ENCODE peak calls at places on chromosome 17, in four cellular contexts. X is activated CD4-positive, CD25-positive, alpha-beta regulatory T cell; W is occipital lobe; A is OCI-M1. Y is an unnamed sample.

GRCh38 chr17:50147841-50148225 is 2.6 kb downstream of the PPP1R9B start:
- DNase-seq in X (no peak), A (no peak), W (no peak), Y (no peak)

GRCh38 chr17:78144146-78144719 is 2.0 kb upstream of the C17orf99 start:
- DNase-seq in A (peak; percentile 85), X (no peak), W (peak; percentile 56), Y (peak; percentile 76)

GRCh38 chr17:1908699-1909309 is 79.0 kb downstream of the RPA1 start:
- DNase-seq in X (no peak), A (peak; percentile 75), W (peak; percentile 61), Y (peak; percentile 85)

GRCh38 chr17:700504-701094 is 14.0 kb downstream of the VPS53 start:
- DNase-seq in W (no peak), X (no peak), A (peak; percentile 32), Y (peak; percentile 60)

GRCh38 chr17:28902819-28903545 is at the start of gene DHRS13:
- DNase-seq in X (peak; percentile 91), W (peak; percentile 62), A (peak; percentile 99), Y (peak; percentile 91)

GRCh38 chr17:18039535-18040286 is 503 bp downstream of the GID4 start:
- DNase-seq in A (peak; percentile 38), W (no peak), X (no peak), Y (no peak)

GRCh38 chr17:73288534-73289302 is 23.1 kb downstream of the CDC42EP4 start:
- DNase-seq in X (no peak), W (no peak), A (no peak), Y (no peak)

GRCh38 chr17:72244494-72244893 is 123.7 kb downstream of the SOX9 start:
- DNase-seq in A (no peak), X (no peak), W (no peak), Y (peak; percentile 25)

GRCh38 chr17:69967910-69968411 is 107.1 kb upstream of the KCNJ16 start:
- DNase-seq in X (no peak), A (no peak), W (no peak), Y (peak; percentile 35)

GRCh38 chr17:50099003-50099402 is 3.9 kb downstream of the PDK2 start:
- DNase-seq in A (no peak), X (no peak), W (no peak), Y (no peak)

GRCh38 chr17:66570353-66571195 is 264.3 kb upstream of the CACNG5 start:
- DNase-seq in A (no peak), W (no peak), X (no peak), Y (no peak)

GRCh38 chr17:64134996-64135395 is 5.1 kb upstream of the ERN1 start:
- DNase-seq in W (no peak), X (no peak), A (no peak), Y (no peak)

GRCh38 chr17:1422907-1423306 is 22.9 kb upstream of the YWHAE start:
- DNase-seq in X (no peak), A (no peak), W (no peak), Y (peak; percentile 91)

GRCh38 chr17:76458580-76459490 is 5.9 kb upstream of the UBE2O start:
- DNase-seq in W (no peak), X (no peak), A (peak; percentile 80), Y (peak; percentile 67)

GRCh38 chr17:61659437-61659836 is 68.4 kb upstream of the NACA2 start:
- DNase-seq in A (no peak), X (no peak), W (no peak), Y (no peak)

GRCh38 chr17:17853811-17854527 is 17.2 kb upstream of the SREBF1 start:
- DNase-seq in A (no peak), X (no peak), W (no peak), Y (no peak)

GRCh38 chr17:13001991-13002615 is 15.7 kb downstream of the ELAC2 start:
- DNase-seq in X (no peak), A (no peak), W (peak; percentile 17), Y (peak; percentile 16)

GRCh38 chr17:7912927-7913524 is 3.1 kb downstream of the RNF227 start:
- DNase-seq in X (no peak), A (peak; percentile 94), W (no peak), Y (peak; percentile 88)

GRCh38 chr17:8158267-8159031 is 4.3 kb downstream of the VAMP2 start:
- DNase-seq in A (peak; percentile 99), W (peak; percentile 72), X (peak; percentile 87), Y (peak; percentile 95)

GRCh38 chr17:79385962-79386563 is 224.8 kb downstream of the RBFOX3 start:
- DNase-seq in A (no peak), X (no peak), W (no peak), Y (no peak)

GRCh38 chr17:71941920-71942319 is 178.9 kb upstream of the SOX9 start:
- DNase-seq in X (no peak), W (no peak), A (no peak), Y (no peak)

GRCh38 chr17:8153550-8153956 is 1.3 kb upstream of the PER1 start:
- DNase-seq in A (peak; percentile 85), X (no peak), W (peak; percentile 84), Y (peak; percentile 98)

GRCh38 chr17:29210879-29211278 is 30.7 kb upstream of the MYO18A start:
- DNase-seq in W (no peak), X (no peak), A (peak; percentile 43), Y (peak; percentile 36)

GRCh38 chr17:909642-910323 is 69.8 kb downstream of the NXN start:
- DNase-seq in X (no peak), W (no peak), A (no peak), Y (peak; percentile 33)

GRCh38 chr17:82065638-82066303 is at the start of gene DUS1L:
- DNase-seq in A (peak; percentile 73), X (peak; percentile 42), W (peak; percentile 30), Y (peak; percentile 67)

GRCh38 chr17:29566473-29567361 is at the start of gene ABHD15:
- DNase-seq in W (no peak), X (no peak), A (peak; percentile 60), Y (peak; percentile 48)